ENCODE peak calls at places on chromosomes 5 and 9, in eight cellular contexts. G is HCT116, W is colonic mucosa, J is fibroblast of lung, U is psoas muscle, L is upper lobe of right lung, E is cardiac muscle cell, B is body of pancreas. I is an unnamed sample.

GRCh38 chr9:6383551-6384225 is 29.3 kb upstream of the UHRF2 start:
- DNase-seq in E (no peak), L (no peak), B (no peak), W (no peak), J (peak; percentile 72), U (no peak), G (no peak), I (no peak)

GRCh38 chr9:76709020-76709419 is 55.2 kb upstream of the PCA3 start:
- DNase-seq in W (no peak), B (no peak), G (no peak), J (no peak), U (no peak), L (no peak), E (no peak), I (no peak)

GRCh38 chr9:87421734-87422133 is 75.9 kb upstream of the DAPK1 start:
- DNase-seq in B (no peak), J (no peak), E (no peak), U (no peak), L (no peak), W (no peak), G (no peak), I (no peak)

GRCh38 chr9:96344458-96345180 is 38.9 kb downstream of the SLC35D2 start:
- DNase-seq in W (peak; percentile 62), G (peak; percentile 73), B (peak; percentile 28), E (peak; percentile 2), J (peak; percentile 97), U (peak; percentile 40), L (no peak), I (peak; percentile 42)

GRCh38 chr5:132180134-132180745 is 47.4 kb downstream of the P4HA2 start:
- DNase-seq in G (peak; percentile 47), L (no peak), W (peak; percentile 32), U (no peak), J (peak; percentile 70), B (peak; percentile 33), E (peak; percentile 39), I (peak; percentile 29)

GRCh38 chr5:61306531-61307195 is 25.4 kb upstream of the ZSWIM6 start:
- DNase-seq in L (no peak), G (no peak), U (no peak), W (no peak), E (no peak), J (peak; percentile 89), B (no peak), I (no peak)

GRCh38 chr5:115961413-115962238 is 649 bp upstream of the LVRN start:
- DNase-seq in L (no peak), U (peak; percentile 18), G (no peak), W (no peak), J (peak; percentile 10), E (peak; percentile 26), B (no peak), I (peak; percentile 22)

GRCh38 chr5:10760033-10760975 is 730 bp downstream of the DAP start:
- DNase-seq in B (peak; percentile 82), E (peak; percentile 74), U (no peak), J (peak; percentile 60), W (peak; percentile 78), G (peak; percentile 31), L (peak; percentile 79), I (peak; percentile 56)

GRCh38 chr9:16039103-16039987 is 486.5 kb downstream of the CCDC171 start:
- DNase-seq in B (no peak), G (peak; percentile 34), E (peak; percentile 57), W (peak; percentile 22), L (no peak), U (no peak), J (peak; percentile 45), I (peak; percentile 51)

GRCh38 chr5:10666531-10667305 is 94.3 kb downstream of the DAP start:
- DNase-seq in E (no peak), L (no peak), G (no peak), J (no peak), B (no peak), W (no peak), U (no peak), I (no peak)

GRCh38 chr9:97534961-97535594 is 33.6 kb downstream of the TMOD1 start:
- DNase-seq in E (no peak), L (peak; percentile 46), U (no peak), J (no peak), W (no peak), B (no peak), G (no peak), I (no peak)

GRCh38 chr9:34552986-34553385 is 30.2 kb upstream of the ENHO start:
- DNase-seq in G (no peak), B (no peak), L (peak; percentile 38), U (no peak), J (no peak), E (no peak), W (no peak), I (no peak)

GRCh38 chr5:158992104-158992740 is 107.5 kb downstream of the EBF1 start:
- DNase-seq in B (no peak), E (no peak), U (no peak), G (no peak), J (no peak), W (no peak), L (no peak), I (no peak)

GRCh38 chr9:8589476-8589875 is 789.9 kb upstream of the DMAC1 start:
- DNase-seq in G (no peak), L (no peak), J (no peak), B (no peak), W (no peak), U (no peak), E (no peak), I (no peak)

GRCh38 chr9:124780060-124780756 is 3.3 kb downstream of the OLFML2A start:
- DNase-seq in J (no peak), E (no peak), G (no peak), B (no peak), L (peak; percentile 49), U (no peak), W (peak; percentile 18), I (no peak)

GRCh38 chr9:70061776-70062175 is 18.1 kb downstream of the MAMDC2 start:
- DNase-seq in B (no peak), W (no peak), E (no peak), J (peak; percentile 36), L (no peak), U (no peak), G (no peak), I (no peak)

GRCh38 chr5:120806132-120806531 is 342.0 kb downstream of the PRR16 start:
- DNase-seq in E (peak; percentile 5), J (peak; percentile 46), W (no peak), G (no peak), B (no peak), L (no peak), U (no peak), I (no peak)

GRCh38 chr9:10274983-10275382 is 337.8 kb downstream of the PTPRD start:
- DNase-seq in B (no peak), G (no peak), E (peak; percentile 5), U (no peak), J (no peak), W (no peak), L (no peak), I (no peak)
- TF ChIP-seq CTCF in B (no peak), G (no peak), E (no peak), U (no peak), J (peak; percentile 34), W (no peak), L (no peak), I (no peak)

GRCh38 chr9:100368672-100369071 is 15.9 kb upstream of the TEX10 start:
- DNase-seq in L (no peak), U (no peak), G (no peak), W (no peak), B (no peak), J (no peak), E (no peak), I (no peak)

GRCh38 chr9:100370064-100370723 is 17.5 kb upstream of the TEX10 start:
- DNase-seq in J (no peak), B (no peak), W (no peak), E (no peak), L (no peak), G (no peak), U (no peak), I (no peak)

GRCh38 chr9:100364013-100364412 is 11.3 kb upstream of the TEX10 start:
- DNase-seq in J (no peak), G (no peak), U (no peak), L (no peak), W (no peak), E (no peak), B (no peak), I (no peak)

DNA sequence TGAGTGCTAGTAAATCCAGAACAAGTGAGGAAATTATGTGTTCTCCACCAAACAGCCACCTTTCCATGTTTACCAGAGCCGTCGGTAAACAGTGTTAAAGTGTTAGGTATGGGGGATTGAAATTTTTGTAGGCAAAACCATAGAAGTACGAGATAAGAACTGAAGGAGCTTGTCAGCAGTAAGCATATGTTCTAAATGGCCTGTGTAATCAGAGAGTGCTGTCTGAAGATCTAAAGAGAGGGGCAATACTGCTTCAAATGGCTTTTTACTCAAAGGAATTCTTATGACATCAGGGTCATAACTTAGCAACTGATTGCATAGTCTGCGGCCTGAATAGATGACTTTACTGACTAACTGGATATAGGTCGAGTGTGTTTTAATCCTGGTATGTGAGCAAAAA is 13.4 kb upstream of the TEX10 start:
- DNase-seq in E (no peak), L (no peak), B (no peak), U (no peak), G (no peak), W (no peak), J (no peak), I (no peak)
- H3K9me3 ChIP-seq in E (peaks cover 5% of the 10 kb centered on the region), L (no peaks in the 10 kb centered on the region), B (no peaks in the 10 kb centered on the region), U (no peaks in the 10 kb centered on the region), G (no peaks in the 10 kb centered on the region), W (no peaks in the 10 kb centered on the region), J (no peaks in the 10 kb centered on the region), I (no peaks in the 10 kb centered on the region)

DNA sequence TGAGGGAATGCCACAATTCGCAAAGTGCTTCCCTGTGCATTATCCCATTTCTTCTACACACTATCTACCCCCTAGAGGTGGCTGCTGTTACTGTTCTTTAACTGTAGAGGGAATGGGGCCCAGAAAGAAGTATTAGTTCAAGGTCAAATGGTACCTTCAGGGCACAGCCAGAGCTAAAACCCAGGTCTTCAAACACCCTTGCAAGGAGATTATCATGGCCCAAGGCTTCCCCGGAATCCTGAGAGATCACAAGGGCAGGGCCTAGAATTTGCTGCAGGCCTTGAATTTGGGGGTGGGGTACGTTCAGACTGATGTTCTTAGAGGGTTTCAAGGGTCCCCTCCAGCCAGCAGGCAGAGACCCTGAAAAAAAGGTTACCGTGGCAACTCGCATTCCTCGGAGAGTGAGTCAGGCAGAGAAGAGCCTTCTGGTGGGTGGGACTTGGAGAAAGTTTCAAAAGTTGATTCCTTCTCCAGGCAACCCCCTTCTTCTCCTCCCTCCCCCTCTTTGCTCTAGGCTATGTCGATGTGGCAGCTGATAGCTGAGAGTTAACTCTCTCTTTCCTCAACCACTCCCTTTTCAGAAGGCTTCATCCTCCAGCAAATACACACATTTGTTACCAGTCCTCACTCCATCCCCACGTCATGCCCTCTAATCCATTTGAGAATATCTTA is 1.9 kb downstream of the SPARC start:
- DNase-seq in G (no peak), U (peak; percentile 40), E (peak; percentile 61), W (peak; percentile 34), B (no peak), J (peak; percentile 96), L (no peak), I (no peak)
- H3K4me3 ChIP-seq in G (no peak overlapping the region), U (peak overlapping the region; percentile 78), E (peak overlapping the region; percentile 6), W (peak overlapping the region; percentile 35), B (no peak overlapping the region), J (peak overlapping the region; percentile 87), L (peak overlapping the region; percentile 62), I (no peak overlapping the region)

DNA sequence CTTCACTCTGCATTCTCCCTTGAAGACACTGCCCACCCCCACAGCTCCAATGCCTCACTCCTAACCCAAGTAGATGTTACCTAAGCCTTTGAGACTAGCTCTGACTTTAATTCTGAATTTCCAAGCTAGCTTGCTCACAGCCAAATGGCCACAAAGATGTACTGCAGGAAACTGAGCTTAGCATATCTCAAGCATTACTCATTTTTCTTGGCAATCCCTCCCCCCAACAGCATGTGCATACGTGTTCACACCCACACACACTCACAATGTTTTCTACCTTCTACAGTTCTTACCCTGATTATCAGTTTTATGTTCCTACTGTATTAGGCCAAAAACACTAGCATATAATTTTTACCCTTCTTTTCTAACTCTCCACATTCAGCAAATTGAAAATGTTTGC is 13.7 kb upstream of the GRIA1 start:
- DNase-seq in U (no peak), E (no peak), J (peak; percentile 89), B (no peak), W (no peak), G (peak; percentile 40), L (no peak), I (no peak)
- TF ChIP-seq CTCF in U (no peak), E (peak; percentile 18), J (peak; percentile 50), B (no peak), W (no peak), G (peak; percentile 30), L (no peak), I (no peak)